ENCODE peak calls at places on chromosome 7, in ten cellular contexts. D is nephron progenitor cell, S is WTC11, V is AG04450, M is dorsolateral prefrontal cortex, Z is choroid plexus epithelial cell, X is thoracic aorta, K is uterus, Y is AG10803, U is HCT116. J is an unnamed sample.

GRCh38 chr7:14048889-14049288 is 59.4 kb upstream of the ETV1 start:
- DNase-seq in D (no peak), S (no peak), V (no peak), M (no peak), Z (peak; percentile 2), X (no peak), K (no peak), Y (no peak), U (no peak), J (no peak)

GRCh38 chr7:54987772-54988171 is 31.0 kb upstream of the EGFR start:
- DNase-seq in D (no peak), S (no peak), V (no peak), M (no peak), Z (no peak), X (no peak), K (no peak), Y (no peak), U (no peak), J (no peak)

GRCh38 chr7:6254891-6255290 is 17.5 kb downstream of the CYTH3 start:
- DNase-seq in D (no peak), S (no peak), V (no peak), M (no peak), Z (no peak), X (no peak), K (no peak), Y (no peak), U (no peak), J (no peak)

GRCh38 chr7:22578048-22578770 is 78.2 kb upstream of the STEAP1B start:
- DNase-seq in D (no peak), S (no peak), V (no peak), M (no peak), Z (peak; percentile 76), X (no peak), K (no peak), Y (peak; percentile 94), U (no peak), J (peak; percentile 75)

GRCh38 chr7:20122073-20122472 is 95.1 kb downstream of the MACC1 start:
- DNase-seq in D (no peak), S (no peak), V (no peak), M (no peak), Z (no peak), X (no peak), K (no peak), Y (no peak), U (no peak), J (no peak)

GRCh38 chr7:74466196-74466813 is 12.6 kb downstream of the GTF2IRD1 start:
- DNase-seq in D (no peak), S (no peak), V (no peak), M (peak; percentile 68), Z (no peak), X (no peak), K (no peak), Y (no peak), U (no peak), J (no peak)

GRCh38 chr7:907158-907980 is 31.0 kb downstream of the GET4 start:
- DNase-seq in D (no peak), S (no peak), V (no peak), M (no peak), Z (no peak), X (no peak), K (no peak), Y (no peak), U (no peak), J (peak; percentile 9)

GRCh38 chr7:341841-342638 is 52.1 kb downstream of the FOXL3 start:
- DNase-seq in D (no peak), S (no peak), V (no peak), M (peak; percentile 96), Z (no peak), X (no peak), K (no peak), Y (no peak), U (no peak), J (no peak)

GRCh38 chr7:2499181-2499580 is 20.4 kb upstream of the LFNG start:
- DNase-seq in D (no peak), S (no peak), V (no peak), M (no peak), Z (no peak), X (no peak), K (no peak), Y (no peak), U (no peak), J (no peak)

GRCh38 chr7:148815612-148816011 is 68.5 kb downstream of the EZH2 start:
- DNase-seq in D (no peak), S (no peak), V (no peak), M (no peak), Z (no peak), X (no peak), K (no peak), Y (no peak), U (no peak), J (no peak)

GRCh38 chr7:12814107-12814506 is 126.7 kb downstream of the ARL4A start:
- DNase-seq in D (no peak), S (no peak), V (no peak), M (no peak), Z (no peak), X (no peak), K (no peak), Y (no peak), U (no peak), J (no peak)

DNA sequence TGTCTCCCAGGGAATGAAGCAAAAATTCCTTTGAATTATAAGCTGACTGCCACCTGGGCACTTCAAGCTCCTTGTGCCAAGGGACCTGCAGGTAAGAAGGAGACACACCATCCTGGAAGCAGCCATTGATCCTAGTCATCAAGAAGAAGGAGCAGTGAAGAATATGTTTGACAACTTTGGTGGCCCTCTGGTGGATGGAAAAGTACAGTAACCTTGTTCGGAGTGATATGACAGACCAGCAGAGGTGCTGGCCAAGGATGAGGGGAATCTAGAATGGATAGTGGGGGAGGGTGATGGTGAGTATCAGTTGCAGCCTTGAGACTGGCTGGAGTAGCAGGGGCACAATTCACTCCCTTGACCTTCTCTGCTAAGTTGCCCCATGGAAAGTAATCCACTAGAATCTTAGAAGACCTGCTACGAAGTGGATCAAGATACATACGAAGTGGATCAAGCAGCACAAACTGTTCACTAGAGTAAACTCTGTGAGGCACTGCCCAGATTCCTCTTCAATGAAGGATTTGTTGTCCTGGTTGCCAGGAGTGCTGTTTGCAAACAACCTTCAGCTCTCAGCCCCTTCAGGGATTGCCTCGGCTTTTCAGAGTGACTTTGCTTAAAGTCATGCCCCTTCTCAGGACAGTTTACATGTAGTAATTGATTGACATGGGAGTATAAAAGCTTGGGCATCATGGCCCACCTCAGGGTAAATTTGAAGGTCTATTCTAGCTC is 44.8 kb upstream of the ORC5 start:
- DNase-seq in D (no peak), S (no peak), V (no peak), M (no peak), Z (peak; percentile 18), X (no peak), K (no peak), Y (no peak), U (peak; percentile 16), J (peak; percentile 22)
- TF ChIP-seq CTCF in D (no peak), S (no peak), V (peak; percentile 28), M (no peak), Z (peak; percentile 31), X (no peak), K (no peak), Y (no peak), U (peak; percentile 17), J (peak; percentile 57)

GRCh38 chr7:132652507-132652906 is 76.2 kb upstream of the PLXNA4 start:
- DNase-seq in D (no peak), S (no peak), V (no peak), M (no peak), Z (no peak), X (no peak), K (no peak), Y (no peak), U (no peak), J (no peak)

GRCh38 chr7:132655071-132655761 is 78.9 kb upstream of the PLXNA4 start:
- DNase-seq in D (peak; percentile 16), S (peak; percentile 15), V (no peak), M (peak; percentile 41), Z (peak; percentile 76), X (no peak), K (peak; percentile 15), Y (peak; percentile 23), U (no peak), J (no peak)

GRCh38 chr7:132653364-132653930 is 77.2 kb upstream of the PLXNA4 start:
- DNase-seq in D (no peak), S (no peak), V (no peak), M (no peak), Z (no peak), X (no peak), K (no peak), Y (no peak), U (no peak), J (no peak)

GRCh38 chr7:132656846-132657776 is 80.8 kb upstream of the PLXNA4 start:
- DNase-seq in D (no peak), S (peak; percentile 29), V (no peak), M (no peak), Z (peak; percentile 43), X (no peak), K (no peak), Y (no peak), U (peak; percentile 10), J (peak; percentile 10)

DNA sequence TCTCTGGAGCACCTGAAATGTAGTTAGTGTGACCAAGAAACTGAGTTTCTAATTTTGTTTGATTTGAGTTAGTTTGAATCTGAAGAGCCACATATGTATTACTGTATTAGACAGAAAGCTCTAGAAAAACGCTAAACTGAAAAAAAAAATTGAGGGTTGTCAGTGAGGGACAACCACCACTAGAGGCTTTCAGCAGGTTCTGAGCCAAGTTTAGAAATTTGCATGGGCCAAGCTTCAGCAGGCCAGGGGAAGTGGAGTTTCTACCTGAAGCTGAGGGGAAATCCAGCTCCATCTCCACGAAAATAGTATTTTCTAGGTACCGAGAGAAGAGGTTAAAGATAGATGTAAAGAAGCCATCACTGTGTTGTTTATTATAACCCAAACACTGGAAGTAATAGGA is 77.9 kb upstream of the PLXNA4 start:
- DNase-seq in D (no peak), S (peak; percentile 16), V (no peak), M (no peak), Z (peak; percentile 50), X (no peak), K (no peak), Y (no peak), U (peak; percentile 4), J (no peak)
- TF ChIP-seq CTCF in D (peak; percentile 30), S (no peak), V (peak; percentile 35), M (peak; percentile 22), Z (peak; percentile 67), X (no peak), K (no peak), Y (peak; percentile 50), U (peak; percentile 6), J (peak; percentile 68)

GRCh38 chr7:114540291-114540690 is 125.7 kb downstream of the FOXP2 start:
- DNase-seq in D (no peak), S (no peak), V (no peak), M (no peak), Z (no peak), X (no peak), K (no peak), Y (no peak), U (no peak), J (no peak)

GRCh38 chr7:114534957-114535356 is 120.3 kb downstream of the FOXP2 start:
- DNase-seq in D (no peak), S (no peak), V (no peak), M (no peak), Z (peak; percentile 19), X (no peak), K (no peak), Y (no peak), U (no peak), J (no peak)

GRCh38 chr7:114539575-114539974 is 125.0 kb downstream of the FOXP2 start:
- DNase-seq in D (no peak), S (no peak), V (no peak), M (no peak), Z (peak; percentile 74), X (no peak), K (no peak), Y (peak; percentile 9), U (peak; percentile 3), J (no peak)
- TF ChIP-seq CTCF in D (no peak), S (no peak), V (peak; percentile 68), M (no peak), Z (peak; percentile 86), X (no peak), K (no peak), Y (peak; percentile 58), U (peak; percentile 33), J (peak; percentile 26)

GRCh38 chr7:37853468-37853867 is 5.1 kb downstream of the NME8 start:
- DNase-seq in D (peak; percentile 10), S (peak; percentile 18), V (no peak), M (no peak), Z (peak; percentile 5), X (no peak), K (no peak), Y (no peak), U (peak; percentile 13), J (no peak)
- TF ChIP-seq CTCF in D (peak; percentile 36), S (peak; percentile 10), V (no peak), M (no peak), Z (peak; percentile 40), X (no peak), K (no peak), Y (peak; percentile 20), U (peak; percentile 21), J (peak; percentile 51)

J was measured in HFFc6.